ENCODE peak calls at places on chromosomes 6 and 20, in four cellular contexts. M is astrocyte of the cerebellum, T is left cardiac atrium, H is H9. N is an unnamed sample.

GRCh38 chr6:144408151-144408550 is 123.0 kb downstream of the UTRN start:
- DNase-seq in H (no peak), M (no peak), T (peak; percentile 63), N (no peak)

GRCh38 chr6:108589244-108589730 is 28.6 kb downstream of the FOXO3 start:
- DNase-seq in T (peak; percentile 71), M (no peak), H (peak; percentile 89), N (no peak)

GRCh38 chr6:37657117-37657886 is 40.4 kb downstream of the MDGA1 start:
- DNase-seq in T (no peak), H (no peak), M (no peak), N (no peak)

GRCh38 chr6:12137480-12137879 is 125.4 kb downstream of the HIVEP1 start:
- DNase-seq in T (peak; percentile 56), M (peak; percentile 73), H (no peak), N (no peak)

GRCh38 chr6:40286721-40287120 is 300.4 kb downstream of the LRFN2 start:
- DNase-seq in H (no peak), M (no peak), T (no peak), N (no peak)

GRCh38 chr20:54208492-54209044 is 681 bp downstream of the PFDN4 start:
- DNase-seq in H (no peak), T (no peak), M (peak; percentile 26), N (no peak)

GRCh38 chr6:15504581-15505350 is 158.1 kb downstream of the DTNBP1 start:
- DNase-seq in T (peak; percentile 77), M (peak; percentile 99), H (no peak), N (peak; percentile 97)

GRCh38 chr6:153538491-153538890 is 407.4 kb upstream of the RGS17 start:
- DNase-seq in M (no peak), H (no peak), T (no peak), N (no peak)

GRCh38 chr6:150418825-150419594 is 50.2 kb downstream of the IYD start:
- DNase-seq in M (peak; percentile 44), H (peak; percentile 61), T (peak; percentile 83), N (no peak)

GRCh38 chr20:47727170-47727880 is 58.0 kb downstream of the SULF2 start:
- DNase-seq in T (peak; percentile 54), M (no peak), H (no peak), N (no peak)

GRCh38 chr20:22998476-22998875 is 36.6 kb upstream of the SSTR4 start:
- DNase-seq in T (no peak), H (no peak), M (no peak), N (no peak)

GRCh38 chr6:98477231-98477630 is 357.1 kb upstream of the POU3F2 start:
- DNase-seq in M (no peak), T (no peak), H (no peak), N (no peak)

GRCh38 chr6:129507059-129507807 is 202.7 kb downstream of the ARHGAP18 start:
- DNase-seq in M (no peak), H (no peak), T (no peak), N (no peak)

GRCh38 chr6:75285156-75285639 is 606 bp upstream of the TMEM30A start:
- DNase-seq in T (no peak), H (no peak), M (no peak), N (no peak)

GRCh38 chr6:130928993-130929678 is 101.9 kb downstream of the SMLR1 start:
- DNase-seq in T (no peak), M (no peak), H (no peak), N (peak; percentile 68)

GRCh38 chr6:43172127-43173007 is 1.3 kb downstream of the SRF start:
- DNase-seq in T (peak; percentile 48), M (no peak), H (no peak), N (no peak)

GRCh38 chr20:37233471-37234253 is 28.0 kb downstream of the GHRH start:
- DNase-seq in T (no peak), H (no peak), M (no peak), N (no peak)

GRCh38 chr6:166494757-166495486 is 91.6 kb downstream of the RAMACL start:
- DNase-seq in T (no peak), H (no peak), M (no peak), N (no peak)

GRCh38 chr6:84284428-84285033 is 57.1 kb upstream of the CEP162 start:
- DNase-seq in M (no peak), H (peak; percentile 31), T (no peak), N (no peak)

GRCh38 chr20:10573273-10573950 is 100.4 kb downstream of the JAG1 start:
- DNase-seq in M (no peak), T (no peak), H (no peak), N (no peak)

GRCh38 chr20:58636983-58637421 is 14.1 kb upstream of the STX16 start:
- DNase-seq in H (no peak), M (no peak), T (no peak), N (no peak)

GRCh38 chr6:129786548-129786947 is 74.6 kb downstream of the TMEM244 start:
- DNase-seq in H (no peak), M (no peak), T (no peak), N (no peak)

GRCh38 chr20:62978559-62978938 is 26.0 kb downstream of the SLC17A9 start:
- DNase-seq in H (no peak), T (no peak), M (no peak), N (no peak)

GRCh38 chr20:49768204-49769124 is 44.2 kb upstream of the SLC9A8 start:
- DNase-seq in M (peak; percentile 97), H (peak; percentile 81), T (peak; percentile 66), N (peak; percentile 38)

GRCh38 chr6:41191569-41191968 is 9.4 kb downstream of the TREML2 start:
- DNase-seq in H (peak; percentile 81), M (no peak), T (peak; percentile 39), N (no peak)

GRCh38 chr6:8336406-8336805 is 98.9 kb downstream of the SLC35B3 start:
- DNase-seq in T (no peak), M (no peak), H (no peak), N (no peak)

GRCh38 chr20:57661201-57662027 is 41.2 kb upstream of the ZBP1 start:
- DNase-seq in H (peak; percentile 22), T (peak; percentile 25), M (no peak), N (no peak)

GRCh38 chr20:47926731-47927130 is 141.4 kb upstream of the SULF2 start:
- DNase-seq in T (no peak), M (no peak), H (no peak), N (no peak)

GRCh38 chr6:18259675-18260447 is 4.5 kb downstream of the DEK start:
- DNase-seq in M (no peak), H (no peak), T (no peak), N (no peak)

GRCh38 chr6:140394141-140394540 is 1019.7 kb upstream of the CITED2 start:
- DNase-seq in T (no peak), M (no peak), H (no peak), N (no peak)

GRCh38 chr6:57247603-57248002 is 25.5 kb upstream of the RAB23 start:
- DNase-seq in H (no peak), M (no peak), T (no peak), N (no peak)

GRCh38 chr6:122432816-122433215 is 33.4 kb downstream of the HSF2 start:
- DNase-seq in H (no peak), T (no peak), M (no peak), N (no peak)

GRCh38 chr6:16486661-16487060 is 248.3 kb downstream of the GMPR start:
- DNase-seq in H (no peak), M (no peak), T (no peak), N (no peak)

GRCh38 chr6:142700032-142700431 is 244.9 kb downstream of the HIVEP2 start:
- DNase-seq in H (no peak), T (no peak), M (no peak), N (no peak)

N was measured in AG04450.